ENCODE peak calls at places on chromosomes 12 and 14, in six cellular contexts. One of them, this sample, is unnamed.

GRCh38 chr12:185197-185955 is 28.6 kb downstream of the SLC6A12 start:
- DNase-seq in upper lobe of right lung: no peak
- DNase-seq in immature natural killer cell: no peak
- DNase-seq in stimulated activated CD4-positive, alpha-beta T cell treated with anti-CD3 and anti-CD28 coated beads, Interleukin-4, amount 100 ng/mL, for 1 hour: no peak
- DNase-seq in psoas muscle: no peak
- DNase-seq in PC-3: no peak
- DNase-seq in this sample: no peak

GRCh38 chr14:102183922-102184677 is 44.4 kb downstream of the WDR20 start:
- DNase-seq in PC-3: no peak
- DNase-seq in stimulated activated CD4-positive, alpha-beta T cell treated with anti-CD3 and anti-CD28 coated beads, Interleukin-4, amount 100 ng/mL, for 1 hour: no peak
- DNase-seq in psoas muscle: no peak
- DNase-seq in immature natural killer cell: no peak
- DNase-seq in upper lobe of right lung: no peak
- DNase-seq in this sample: no peak

GRCh38 chr12:62827042-62827441 is 107.9 kb downstream of the PPM1H start:
- DNase-seq in upper lobe of right lung: no peak
- DNase-seq in PC-3: peak; percentile 14
- DNase-seq in psoas muscle: no peak
- DNase-seq in immature natural killer cell: no peak
- DNase-seq in stimulated activated CD4-positive, alpha-beta T cell treated with anti-CD3 and anti-CD28 coated beads, Interleukin-4, amount 100 ng/mL, for 1 hour: no peak
- DNase-seq in this sample: no peak

GRCh38 chr12:1293901-1294300 is 300.5 kb downstream of the FBXL14 start:
- DNase-seq in upper lobe of right lung: no peak
- DNase-seq in immature natural killer cell: no peak
- DNase-seq in PC-3: no peak
- DNase-seq in psoas muscle: no peak
- DNase-seq in stimulated activated CD4-positive, alpha-beta T cell treated with anti-CD3 and anti-CD28 coated beads, Interleukin-4, amount 100 ng/mL, for 1 hour: no peak
- DNase-seq in this sample: no peak

GRCh38 chr14:34873591-34874385 is 1.4 kb downstream of the BAZ1A start:
- DNase-seq in stimulated activated CD4-positive, alpha-beta T cell treated with anti-CD3 and anti-CD28 coated beads, Interleukin-4, amount 100 ng/mL, for 1 hour: peak; percentile 87
- DNase-seq in immature natural killer cell: peak; percentile 85
- DNase-seq in PC-3: peak; percentile 83
- DNase-seq in psoas muscle: peak; percentile 88
- DNase-seq in upper lobe of right lung: peak; percentile 93
- DNase-seq in this sample: peak; percentile 83

GRCh38 chr12:77837876-77838291 is 7.2 kb downstream of the NAV3 start:
- DNase-seq in immature natural killer cell: no peak
- DNase-seq in stimulated activated CD4-positive, alpha-beta T cell treated with anti-CD3 and anti-CD28 coated beads, Interleukin-4, amount 100 ng/mL, for 1 hour: no peak
- DNase-seq in PC-3: no peak
- DNase-seq in psoas muscle: no peak
- DNase-seq in upper lobe of right lung: no peak
- DNase-seq in this sample: no peak

GRCh38 chr12:113325938-113326337 is 9.0 kb downstream of the SLC8B1 start:
- DNase-seq in psoas muscle: peak; percentile 55
- DNase-seq in PC-3: no peak
- DNase-seq in upper lobe of right lung: no peak
- DNase-seq in stimulated activated CD4-positive, alpha-beta T cell treated with anti-CD3 and anti-CD28 coated beads, Interleukin-4, amount 100 ng/mL, for 1 hour: no peak
- DNase-seq in immature natural killer cell: no peak
- DNase-seq in this sample: no peak

GRCh38 chr14:43003845-43004244 is 1397.2 kb downstream of the LRFN5 start:
- DNase-seq in upper lobe of right lung: no peak
- DNase-seq in PC-3: no peak
- DNase-seq in stimulated activated CD4-positive, alpha-beta T cell treated with anti-CD3 and anti-CD28 coated beads, Interleukin-4, amount 100 ng/mL, for 1 hour: no peak
- DNase-seq in psoas muscle: no peak
- DNase-seq in immature natural killer cell: no peak
- DNase-seq in this sample: no peak

GRCh38 chr14:105087308-105087962 is 22.2 kb upstream of the GPR132 start:
- DNase-seq in immature natural killer cell: no peak
- DNase-seq in stimulated activated CD4-positive, alpha-beta T cell treated with anti-CD3 and anti-CD28 coated beads, Interleukin-4, amount 100 ng/mL, for 1 hour: no peak
- DNase-seq in psoas muscle: no peak
- DNase-seq in upper lobe of right lung: peak; percentile 78
- DNase-seq in PC-3: peak; percentile 53
- DNase-seq in this sample: no peak

GRCh38 chr14:102264355-102264754 is 40.6 kb downstream of the MOK start:
- DNase-seq in upper lobe of right lung: no peak
- DNase-seq in psoas muscle: no peak
- DNase-seq in stimulated activated CD4-positive, alpha-beta T cell treated with anti-CD3 and anti-CD28 coated beads, Interleukin-4, amount 100 ng/mL, for 1 hour: no peak
- DNase-seq in PC-3: no peak
- DNase-seq in immature natural killer cell: no peak
- DNase-seq in this sample: no peak

GRCh38 chr12:47378907-47379306 is 299.1 kb upstream of the AMIGO2 start:
- DNase-seq in stimulated activated CD4-positive, alpha-beta T cell treated with anti-CD3 and anti-CD28 coated beads, Interleukin-4, amount 100 ng/mL, for 1 hour: no peak
- DNase-seq in upper lobe of right lung: no peak
- DNase-seq in PC-3: peak; percentile 32
- DNase-seq in psoas muscle: no peak
- DNase-seq in immature natural killer cell: no peak
- DNase-seq in this sample: no peak

GRCh38 chr14:35878272-35879140 is 52.4 kb downstream of the BRMS1L start:
- DNase-seq in stimulated activated CD4-positive, alpha-beta T cell treated with anti-CD3 and anti-CD28 coated beads, Interleukin-4, amount 100 ng/mL, for 1 hour: no peak
- DNase-seq in upper lobe of right lung: no peak
- DNase-seq in psoas muscle: peak; percentile 19
- DNase-seq in PC-3: peak; percentile 94
- DNase-seq in immature natural killer cell: no peak
- DNase-seq in this sample: no peak

GRCh38 chr12:6700646-6701051 is at the start of gene PIANP:
- DNase-seq in stimulated activated CD4-positive, alpha-beta T cell treated with anti-CD3 and anti-CD28 coated beads, Interleukin-4, amount 100 ng/mL, for 1 hour: peak; percentile 66
- DNase-seq in upper lobe of right lung: peak; percentile 73
- DNase-seq in immature natural killer cell: no peak
- DNase-seq in psoas muscle: peak; percentile 41
- DNase-seq in PC-3: no peak
- DNase-seq in this sample: peak; percentile 42

GRCh38 chr12:96687719-96688118 is 198.3 kb downstream of the CFAP54 start:
- DNase-seq in stimulated activated CD4-positive, alpha-beta T cell treated with anti-CD3 and anti-CD28 coated beads, Interleukin-4, amount 100 ng/mL, for 1 hour: no peak
- DNase-seq in PC-3: no peak
- DNase-seq in upper lobe of right lung: no peak
- DNase-seq in immature natural killer cell: no peak
- DNase-seq in psoas muscle: no peak
- DNase-seq in this sample: no peak

GRCh38 chr12:111175404-111175803 is 193.5 kb downstream of the PHETA1 start:
- DNase-seq in upper lobe of right lung: no peak
- DNase-seq in stimulated activated CD4-positive, alpha-beta T cell treated with anti-CD3 and anti-CD28 coated beads, Interleukin-4, amount 100 ng/mL, for 1 hour: no peak
- DNase-seq in PC-3: no peak
- DNase-seq in psoas muscle: no peak
- DNase-seq in immature natural killer cell: no peak
- DNase-seq in this sample: no peak

GRCh38 chr12:112353389-112353788 is 28.8 kb downstream of the HECTD4 start:
- DNase-seq in upper lobe of right lung: no peak
- DNase-seq in psoas muscle: no peak
- DNase-seq in PC-3: peak; percentile 57
- DNase-seq in stimulated activated CD4-positive, alpha-beta T cell treated with anti-CD3 and anti-CD28 coated beads, Interleukin-4, amount 100 ng/mL, for 1 hour: no peak
- DNase-seq in immature natural killer cell: no peak
- DNase-seq in this sample: no peak

GRCh38 chr12:110314308-110314707 is 33.3 kb downstream of the ATP2A2 start:
- DNase-seq in upper lobe of right lung: no peak
- DNase-seq in immature natural killer cell: no peak
- DNase-seq in stimulated activated CD4-positive, alpha-beta T cell treated with anti-CD3 and anti-CD28 coated beads, Interleukin-4, amount 100 ng/mL, for 1 hour: no peak
- DNase-seq in psoas muscle: no peak
- DNase-seq in PC-3: peak; percentile 61
- DNase-seq in this sample: no peak

GRCh38 chr14:90842726-90843125 is 26.5 kb upstream of the TTC7B start:
- DNase-seq in upper lobe of right lung: peak; percentile 67
- DNase-seq in immature natural killer cell: peak; percentile 43
- DNase-seq in psoas muscle: no peak
- DNase-seq in stimulated activated CD4-positive, alpha-beta T cell treated with anti-CD3 and anti-CD28 coated beads, Interleukin-4, amount 100 ng/mL, for 1 hour: no peak
- DNase-seq in PC-3: no peak
- DNase-seq in this sample: no peak

GRCh38 chr14:29906256-29906885 is 21.3 kb downstream of the PRKD1 start:
- DNase-seq in PC-3: peak; percentile 95
- DNase-seq in psoas muscle: no peak
- DNase-seq in stimulated activated CD4-positive, alpha-beta T cell treated with anti-CD3 and anti-CD28 coated beads, Interleukin-4, amount 100 ng/mL, for 1 hour: no peak
- DNase-seq in immature natural killer cell: no peak
- DNase-seq in upper lobe of right lung: no peak
- DNase-seq in this sample: no peak

GRCh38 chr14:69887740-69888657 is 8.8 kb downstream of the SMOC1 start:
- DNase-seq in stimulated activated CD4-positive, alpha-beta T cell treated with anti-CD3 and anti-CD28 coated beads, Interleukin-4, amount 100 ng/mL, for 1 hour: no peak
- DNase-seq in upper lobe of right lung: no peak
- DNase-seq in PC-3: no peak
- DNase-seq in immature natural killer cell: no peak
- DNase-seq in psoas muscle: no peak
- DNase-seq in this sample: no peak

This sample was measured in activated T-cell treated with anti-CD3 and anti-CD28 coated beads for 48 hours.